ENCODE peak calls at places on chromosomes 3 and 15, in nine cellular contexts. One of them, this sample, is unnamed.

GRCh38 chr15:58292761-58293175 is 139.0 kb upstream of the LIPC start:
- DNase-seq in astrocyte of the spinal cord: peak; percentile 35
- DNase-seq in uterus: no peak
- DNase-seq in IMR-90: peak; percentile 28
- DNase-seq in transverse colon: no peak
- DNase-seq in CD8-positive, alpha-beta memory T cell: no peak
- DNase-seq in stomach: no peak
- DNase-seq in CD8-positive, alpha-beta T cell: no peak
- DNase-seq in HCT116: no peak
- DNase-seq in this sample: peak; percentile 30

GRCh38 chr15:73386886-73387506 is 18.2 kb upstream of the HCN4 start:
- DNase-seq in CD8-positive, alpha-beta memory T cell: no peak
- DNase-seq in astrocyte of the spinal cord: no peak
- DNase-seq in IMR-90: no peak
- DNase-seq in transverse colon: no peak
- DNase-seq in CD8-positive, alpha-beta T cell: no peak
- DNase-seq in uterus: no peak
- DNase-seq in HCT116: no peak
- DNase-seq in stomach: no peak
- DNase-seq in this sample: no peak

GRCh38 chr3:171044828-171045793 is 18.6 kb upstream of the SLC2A2 start:
- DNase-seq in IMR-90: peak; percentile 80
- DNase-seq in HCT116: no peak
- DNase-seq in stomach: no peak
- DNase-seq in CD8-positive, alpha-beta memory T cell: no peak
- DNase-seq in CD8-positive, alpha-beta T cell: no peak
- DNase-seq in astrocyte of the spinal cord: peak; percentile 74
- DNase-seq in transverse colon: no peak
- DNase-seq in uterus: no peak
- DNase-seq in this sample: peak; percentile 21

GRCh38 chr3:73625124-73625665 is 454 bp upstream of the PDZRN3 start:
- DNase-seq in IMR-90: peak; percentile 72
- DNase-seq in transverse colon: no peak
- DNase-seq in astrocyte of the spinal cord: peak; percentile 72
- DNase-seq in CD8-positive, alpha-beta T cell: no peak
- DNase-seq in CD8-positive, alpha-beta memory T cell: no peak
- DNase-seq in HCT116: no peak
- DNase-seq in uterus: peak; percentile 51
- DNase-seq in stomach: peak; percentile 30
- DNase-seq in this sample: no peak

GRCh38 chr3:127406309-127407025 is 118.6 kb upstream of the PRR20G start:
- DNase-seq in astrocyte of the spinal cord: no peak
- DNase-seq in stomach: peak; percentile 28
- DNase-seq in transverse colon: peak; percentile 8
- DNase-seq in uterus: no peak
- DNase-seq in CD8-positive, alpha-beta memory T cell: no peak
- DNase-seq in IMR-90: peak; percentile 2
- DNase-seq in HCT116: peak; percentile 66
- DNase-seq in CD8-positive, alpha-beta T cell: no peak
- DNase-seq in this sample: no peak

GRCh38 chr3:194396561-194396896 is 2.5 kb downstream of the GP5 start:
- DNase-seq in astrocyte of the spinal cord: no peak
- DNase-seq in CD8-positive, alpha-beta memory T cell: no peak
- DNase-seq in uterus: no peak
- DNase-seq in HCT116: no peak
- DNase-seq in stomach: no peak
- DNase-seq in CD8-positive, alpha-beta T cell: no peak
- DNase-seq in transverse colon: no peak
- DNase-seq in IMR-90: no peak
- DNase-seq in this sample: no peak

GRCh38 chr3:36373084-36373483 is 7.2 kb upstream of the STAC start:
- DNase-seq in HCT116: no peak
- DNase-seq in stomach: no peak
- DNase-seq in transverse colon: no peak
- DNase-seq in CD8-positive, alpha-beta T cell: no peak
- DNase-seq in IMR-90: peak; percentile 7
- DNase-seq in uterus: no peak
- DNase-seq in CD8-positive, alpha-beta memory T cell: no peak
- DNase-seq in astrocyte of the spinal cord: peak; percentile 91
- DNase-seq in this sample: peak; percentile 81

GRCh38 chr3:184608209-184608608 is 46.6 kb downstream of the EPHB3 start:
- DNase-seq in stomach: no peak
- DNase-seq in IMR-90: no peak
- DNase-seq in astrocyte of the spinal cord: no peak
- DNase-seq in HCT116: no peak
- DNase-seq in uterus: no peak
- DNase-seq in transverse colon: no peak
- DNase-seq in CD8-positive, alpha-beta T cell: no peak
- DNase-seq in CD8-positive, alpha-beta memory T cell: peak; percentile 77
- DNase-seq in this sample: no peak

DNA sequence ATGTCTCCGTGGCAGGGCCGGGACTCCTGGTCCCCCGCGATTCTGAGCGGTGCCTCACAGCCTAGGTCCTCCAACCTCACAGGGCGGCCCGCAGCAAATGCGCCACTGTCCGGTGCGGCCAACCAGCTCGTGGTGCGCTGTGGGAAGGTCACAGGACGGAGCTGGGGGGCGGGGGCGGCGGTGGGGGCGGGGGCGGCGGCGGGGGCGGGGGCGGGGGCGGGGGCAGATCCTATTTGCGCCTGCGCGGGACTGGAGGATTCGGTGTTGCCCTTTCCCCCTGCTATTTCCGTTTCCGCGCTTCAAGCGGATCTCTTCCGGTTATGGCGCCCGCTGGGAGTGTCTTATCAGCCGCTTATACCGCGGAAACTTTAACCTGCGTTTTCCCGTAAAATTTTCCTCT is 106.7 kb upstream of the SNRPN start:
- DNase-seq in IMR-90: peak; percentile 57
- DNase-seq in transverse colon: no peak
- DNase-seq in uterus: no peak
- DNase-seq in astrocyte of the spinal cord: peak; percentile 52
- DNase-seq in CD8-positive, alpha-beta memory T cell: no peak
- DNase-seq in CD8-positive, alpha-beta T cell: no peak
- DNase-seq in HCT116: no peak
- DNase-seq in stomach: no peak
- DNase-seq in this sample: no peak
- H3K4me3 ChIP-seq in IMR-90: peak overlapping the region; percentile 62
- H3K4me3 ChIP-seq in transverse colon: no peak overlapping the region
- H3K4me3 ChIP-seq in uterus: no peak overlapping the region
- H3K4me3 ChIP-seq in astrocyte of the spinal cord: peak overlapping the region; percentile 40
- H3K4me3 ChIP-seq in CD8-positive, alpha-beta memory T cell: no peak overlapping the region
- H3K4me3 ChIP-seq in CD8-positive, alpha-beta T cell: no peak overlapping the region
- H3K4me3 ChIP-seq in HCT116: no peak overlapping the region
- H3K4me3 ChIP-seq in stomach: peak overlapping the region; percentile 33
- H3K4me3 ChIP-seq in this sample: peak overlapping the region; percentile 63

GRCh38 chr3:61928020-61928419 is 366.6 kb downstream of the PTPRG start:
- DNase-seq in uterus: no peak
- DNase-seq in astrocyte of the spinal cord: peak; percentile 42
- DNase-seq in CD8-positive, alpha-beta T cell: no peak
- DNase-seq in stomach: no peak
- DNase-seq in CD8-positive, alpha-beta memory T cell: no peak
- DNase-seq in HCT116: no peak
- DNase-seq in transverse colon: no peak
- DNase-seq in IMR-90: peak; percentile 7
- DNase-seq in this sample: no peak
- H3K4me3 ChIP-seq in uterus: no peak overlapping the region
- H3K4me3 ChIP-seq in astrocyte of the spinal cord: no peak overlapping the region
- H3K4me3 ChIP-seq in CD8-positive, alpha-beta T cell: no peak overlapping the region
- H3K4me3 ChIP-seq in stomach: no peak overlapping the region
- H3K4me3 ChIP-seq in CD8-positive, alpha-beta memory T cell: no peak overlapping the region
- H3K4me3 ChIP-seq in HCT116: no peak overlapping the region
- H3K4me3 ChIP-seq in transverse colon: no peak overlapping the region
- H3K4me3 ChIP-seq in IMR-90: no peak overlapping the region
- H3K4me3 ChIP-seq in this sample: no peak overlapping the region

DNA sequence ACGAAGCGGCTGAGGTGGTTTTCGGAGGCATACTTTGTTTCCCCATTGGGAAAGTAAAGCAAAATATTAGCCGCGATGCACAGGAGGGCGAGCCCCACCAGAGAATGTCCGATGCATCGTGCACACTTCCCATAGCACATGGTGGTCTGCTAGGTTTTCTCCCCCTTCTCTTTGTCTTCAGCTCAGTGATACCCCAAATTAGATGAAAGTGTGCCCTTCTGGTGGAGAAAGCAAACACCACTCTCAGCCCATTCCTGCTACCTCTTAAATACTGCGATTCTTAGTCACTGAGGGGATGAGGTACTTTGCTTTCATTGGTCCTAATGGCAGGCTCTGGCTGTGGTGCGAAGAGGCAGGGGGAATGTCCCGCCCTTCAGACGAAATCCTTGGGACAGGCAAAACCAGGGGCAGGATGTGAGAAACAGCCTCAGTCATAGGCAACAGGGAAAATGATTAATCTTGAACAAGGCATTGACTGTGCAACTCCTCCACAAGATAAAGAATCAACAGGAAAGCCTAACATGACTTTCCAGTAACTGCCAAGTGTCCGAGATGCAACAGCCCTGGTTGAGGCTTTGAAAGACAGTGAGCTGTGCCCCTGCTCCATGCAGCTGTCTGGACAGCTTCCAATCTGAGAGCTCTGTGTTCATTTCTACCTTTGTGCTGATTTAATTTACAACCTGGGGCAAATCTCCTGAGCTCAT is at the start of gene TM4SF1:
- DNase-seq in uterus: peak; percentile 41
- DNase-seq in stomach: peak; percentile 65
- DNase-seq in HCT116: no peak
- DNase-seq in CD8-positive, alpha-beta T cell: no peak
- DNase-seq in astrocyte of the spinal cord: peak; percentile 90
- DNase-seq in IMR-90: peak; percentile 97
- DNase-seq in transverse colon: peak; percentile 57
- DNase-seq in CD8-positive, alpha-beta memory T cell: no peak
- DNase-seq in this sample: peak; percentile 96
- H3K4me3 ChIP-seq in uterus: peak within 1 kb of the TSS; percentile 23
- H3K4me3 ChIP-seq in stomach: peak within 1 kb of the TSS; percentile 55
- H3K4me3 ChIP-seq in HCT116: no peak within 1 kb of the TSS
- H3K4me3 ChIP-seq in CD8-positive, alpha-beta T cell: no peak within 1 kb of the TSS
- H3K4me3 ChIP-seq in astrocyte of the spinal cord: peak within 1 kb of the TSS; percentile 52
- H3K4me3 ChIP-seq in IMR-90: peak within 1 kb of the TSS; percentile 54
- H3K4me3 ChIP-seq in transverse colon: no peak within 1 kb of the TSS
- H3K4me3 ChIP-seq in CD8-positive, alpha-beta memory T cell: no peak within 1 kb of the TSS
- H3K4me3 ChIP-seq in this sample: peak within 1 kb of the TSS; percentile 80

DNA sequence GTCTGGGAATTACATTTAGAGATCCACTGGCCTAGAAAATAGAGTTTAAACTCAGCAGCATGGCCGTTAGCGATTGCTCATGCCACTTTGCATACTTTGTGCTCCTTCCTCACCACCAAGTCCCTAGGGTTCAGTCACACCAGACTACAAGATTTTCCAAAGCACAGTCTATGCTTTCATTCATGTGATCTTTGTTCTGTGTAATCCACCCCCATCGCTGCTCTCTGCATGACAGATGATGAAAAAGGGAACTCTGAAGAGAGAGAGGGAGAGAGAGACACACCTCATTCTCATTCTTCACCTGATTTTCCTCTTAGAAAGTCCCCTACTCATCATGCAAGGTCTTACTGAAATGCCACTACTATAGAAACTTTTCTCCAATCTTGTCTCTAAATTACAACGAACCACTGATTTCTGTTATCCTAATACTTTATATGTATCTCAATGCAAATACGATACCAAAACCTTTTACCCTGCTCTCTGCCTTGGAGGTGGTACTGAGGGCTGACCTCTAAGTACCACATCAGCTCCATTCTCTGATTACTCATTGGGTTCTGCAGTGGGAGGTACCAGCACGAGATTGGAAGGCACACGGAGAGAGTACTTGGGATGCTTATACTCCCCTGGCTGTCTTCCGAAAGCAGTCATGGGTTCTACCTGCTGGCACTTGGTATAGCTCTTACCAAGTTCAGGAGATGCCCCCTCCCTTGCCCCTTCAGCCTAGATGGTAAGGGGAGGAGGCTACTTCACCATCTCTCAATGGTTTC is 1.1 kb upstream of the PARP15 start:
- DNase-seq in transverse colon: no peak
- DNase-seq in CD8-positive, alpha-beta memory T cell: no peak
- DNase-seq in CD8-positive, alpha-beta T cell: no peak
- DNase-seq in IMR-90: no peak
- DNase-seq in HCT116: no peak
- DNase-seq in stomach: no peak
- DNase-seq in uterus: no peak
- DNase-seq in astrocyte of the spinal cord: no peak
- DNase-seq in this sample: no peak
- H3K4me3 ChIP-seq in transverse colon: no peak overlapping the region
- H3K4me3 ChIP-seq in CD8-positive, alpha-beta memory T cell: no peak overlapping the region
- H3K4me3 ChIP-seq in CD8-positive, alpha-beta T cell: no peak overlapping the region
- H3K4me3 ChIP-seq in IMR-90: no peak overlapping the region
- H3K4me3 ChIP-seq in HCT116: no peak overlapping the region
- H3K4me3 ChIP-seq in stomach: no peak overlapping the region
- H3K4me3 ChIP-seq in uterus: no peak overlapping the region
- H3K4me3 ChIP-seq in astrocyte of the spinal cord: no peak overlapping the region
- H3K4me3 ChIP-seq in this sample: no peak overlapping the region

This sample was measured in retinal pigment epithelial cell.